ENCODE peak calls at places on chromosomes 13 and 19, in seven cellular contexts. One of them, this sample, is unnamed.

GRCh38 chr13:85286081-85286480 is 513.1 kb downstream of the SLITRK6 start:
- DNase-seq in GM12878: no peak
- DNase-seq in H1: no peak
- DNase-seq in SK-N-SH: no peak
- DNase-seq in K562: no peak
- DNase-seq in GM12892: no peak
- DNase-seq in HepG2: no peak
- DNase-seq in this sample: no peak

GRCh38 chr13:43107780-43108179 is 84.4 kb downstream of the DNAJC15 start:
- DNase-seq in GM12878: no peak
- DNase-seq in H1: no peak
- DNase-seq in SK-N-SH: no peak
- DNase-seq in K562: no peak
- DNase-seq in GM12892: no peak
- DNase-seq in HepG2: no peak
- DNase-seq in this sample: no peak

GRCh38 chr19:33302974-33303790 is 848 bp upstream of the CEBPA start:
- DNase-seq in GM12878: no peak
- DNase-seq in H1: no peak
- DNase-seq in SK-N-SH: peak
- DNase-seq in K562: no peak
- DNase-seq in GM12892: no peak
- DNase-seq in HepG2: no peak
- DNase-seq in this sample: no peak

GRCh38 chr13:66844933-66845332 is 385.2 kb downstream of the PCDH9 start:
- DNase-seq in GM12878: no peak
- DNase-seq in H1: no peak
- DNase-seq in SK-N-SH: no peak
- DNase-seq in K562: no peak
- DNase-seq in GM12892: no peak
- DNase-seq in HepG2: no peak
- DNase-seq in this sample: no peak

GRCh38 chr19:39941151-39941550 is 6.7 kb upstream of the FCGBP start:
- DNase-seq in GM12878: no peak
- DNase-seq in H1: no peak
- DNase-seq in SK-N-SH: no peak
- DNase-seq in K562: no peak
- DNase-seq in GM12892: no peak
- DNase-seq in HepG2: no peak
- DNase-seq in this sample: no peak

GRCh38 chr13:41740479-41740878 is 220.4 kb downstream of the VWA8 start:
- DNase-seq in GM12878: no peak
- DNase-seq in H1: no peak
- DNase-seq in SK-N-SH: no peak
- DNase-seq in K562: no peak
- DNase-seq in GM12892: no peak
- DNase-seq in HepG2: no peak
- DNase-seq in this sample: no peak

GRCh38 chr13:26254583-26255102 is 714 bp downstream of the CDK8 start:
- DNase-seq in GM12878: no peak
- DNase-seq in H1: no peak
- DNase-seq in SK-N-SH: peak
- DNase-seq in K562: peak
- DNase-seq in GM12892: peak
- DNase-seq in HepG2: peak
- DNase-seq in this sample: peak

GRCh38 chr13:110017379-110017778 is 231.0 kb upstream of the IRS2 start:
- DNase-seq in GM12878: no peak
- DNase-seq in H1: peak
- DNase-seq in SK-N-SH: no peak
- DNase-seq in K562: no peak
- DNase-seq in GM12892: no peak
- DNase-seq in HepG2: no peak
- DNase-seq in this sample: no peak

GRCh38 chr13:112977525-112977924 is 8.5 kb downstream of the MCF2L start:
- DNase-seq in GM12878: no peak
- DNase-seq in H1: no peak
- DNase-seq in SK-N-SH: no peak
- DNase-seq in K562: no peak
- DNase-seq in GM12892: no peak
- DNase-seq in HepG2: no peak
- DNase-seq in this sample: no peak

GRCh38 chr13:23966691-23967615 is 69.7 kb upstream of the C1QTNF9B start:
- DNase-seq in GM12878: peak
- DNase-seq in H1: no peak
- DNase-seq in SK-N-SH: no peak
- DNase-seq in K562: no peak
- DNase-seq in GM12892: no peak
- DNase-seq in HepG2: no peak
- DNase-seq in this sample: no peak

GRCh38 chr19:12858041-12858928 is 20.0 kb downstream of the MAST1 start:
- DNase-seq in GM12878: no peak
- DNase-seq in H1: no peak
- DNase-seq in SK-N-SH: no peak
- DNase-seq in K562: no peak
- DNase-seq in GM12892: no peak
- DNase-seq in HepG2: no peak
- DNase-seq in this sample: no peak

GRCh38 chr13:110443633-110444225 is 117.8 kb downstream of the RAB20 start:
- DNase-seq in GM12878: no peak
- DNase-seq in H1: no peak
- DNase-seq in SK-N-SH: no peak
- DNase-seq in K562: no peak
- DNase-seq in GM12892: no peak
- DNase-seq in HepG2: no peak
- DNase-seq in this sample: no peak

GRCh38 chr19:39810424-39810823 is 23.5 kb downstream of the DYRK1B start:
- DNase-seq in GM12878: no peak
- DNase-seq in H1: no peak
- DNase-seq in SK-N-SH: no peak
- DNase-seq in K562: no peak
- DNase-seq in GM12892: no peak
- DNase-seq in HepG2: no peak
- DNase-seq in this sample: no peak

GRCh38 chr13:87867426-87867825 is 196.3 kb downstream of the SLITRK5 start:
- DNase-seq in GM12878: no peak
- DNase-seq in H1: no peak
- DNase-seq in SK-N-SH: no peak
- DNase-seq in K562: no peak
- DNase-seq in GM12892: no peak
- DNase-seq in HepG2: no peak
- DNase-seq in this sample: no peak

GRCh38 chr19:10288662-10289166 is 1.0 kb upstream of the ICAM5 start:
- DNase-seq in GM12878: no peak
- DNase-seq in H1: no peak
- DNase-seq in SK-N-SH: peak
- DNase-seq in K562: peak
- DNase-seq in GM12892: no peak
- DNase-seq in HepG2: peak
- DNase-seq in this sample: no peak

GRCh38 chr19:10404888-10405808 is 1.8 kb upstream of the CDC37 start:
- DNase-seq in GM12878: no peak
- DNase-seq in H1: no peak
- DNase-seq in SK-N-SH: peak
- DNase-seq in K562: peak
- DNase-seq in GM12892: no peak
- DNase-seq in HepG2: no peak
- DNase-seq in this sample: no peak

DNA sequence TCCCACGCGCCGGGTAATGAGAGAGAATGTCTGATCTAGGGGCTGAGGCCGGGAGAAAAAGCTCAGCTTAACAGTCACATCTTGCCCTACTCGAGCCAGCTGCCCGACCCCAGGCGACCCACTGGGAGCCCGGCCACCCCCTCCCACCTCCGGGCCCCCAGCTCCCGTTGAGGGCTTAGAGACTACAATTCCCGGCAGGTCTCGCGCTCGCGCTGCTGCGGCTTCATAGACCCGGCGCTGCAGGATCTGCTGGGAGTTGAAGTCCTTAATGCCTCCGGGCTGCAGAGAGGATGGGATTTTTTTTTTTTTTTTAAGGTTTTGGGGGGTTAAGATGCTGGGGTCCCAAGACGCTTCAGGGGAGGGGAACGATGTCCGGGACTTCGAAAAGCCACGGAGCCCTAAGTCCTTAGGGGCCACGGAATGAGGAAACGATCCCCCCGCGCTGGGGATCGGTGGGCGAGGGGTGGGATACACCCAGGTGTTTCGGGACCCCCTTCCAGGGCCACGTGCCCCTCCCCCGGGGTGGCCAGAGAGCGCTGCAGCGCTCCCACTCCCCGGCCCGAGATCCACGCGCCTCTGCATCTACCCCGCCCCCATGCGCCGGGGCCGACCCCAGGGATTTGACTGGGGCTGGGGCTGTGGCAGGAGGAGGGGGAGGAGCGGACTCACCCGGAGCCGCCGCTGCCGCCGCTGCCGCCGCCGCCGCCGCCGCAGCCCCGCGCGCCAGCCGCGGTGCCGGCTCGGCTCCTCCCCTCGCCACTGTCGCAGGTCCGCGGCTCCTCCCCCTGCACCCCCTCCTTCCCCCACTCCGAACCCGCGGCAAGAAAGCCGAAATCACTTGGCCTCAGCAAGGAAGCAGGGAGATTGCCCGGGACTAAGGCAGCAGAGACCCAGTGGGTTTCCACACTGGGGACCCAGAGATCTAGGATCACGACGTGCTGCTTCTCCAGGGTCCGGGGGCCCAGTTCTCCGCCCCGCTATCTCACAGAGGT is at the start of gene SYT3:
- DNase-seq in GM12878: no peak
- DNase-seq in H1: no peak
- DNase-seq in SK-N-SH: peak
- DNase-seq in K562: peak
- DNase-seq in GM12892: no peak
- DNase-seq in HepG2: no peak
- DNase-seq in this sample: no peak
- TF ChIP-seq TAF1 in GM12878: no peak
- TF ChIP-seq TAF1 in H1: peak
- TF ChIP-seq TAF1 in SK-N-SH: no peak
- TF ChIP-seq TAF1 in K562: peak
- TF ChIP-seq TAF1 in GM12892: no peak
- TF ChIP-seq TAF1 in HepG2: no peak
- TF ChIP-seq TAF1 in this sample: no peak

GRCh38 chr19:17846146-17846545 is 1.6 kb downstream of the JAK3 start:
- DNase-seq in GM12878: peak
- DNase-seq in H1: no peak
- DNase-seq in SK-N-SH: no peak
- DNase-seq in K562: no peak
- DNase-seq in GM12892: no peak
- DNase-seq in HepG2: no peak
- DNase-seq in this sample: no peak

GRCh38 chr19:17847538-17848366 is at the start of gene JAK3:
- DNase-seq in GM12878: peak
- DNase-seq in H1: peak
- DNase-seq in SK-N-SH: peak
- DNase-seq in K562: peak
- DNase-seq in GM12892: peak
- DNase-seq in HepG2: peak
- DNase-seq in this sample: peak

GRCh38 chr19:17854061-17854460 is 5.6 kb upstream of the RPL18A start:
- DNase-seq in GM12878: no peak
- DNase-seq in H1: no peak
- DNase-seq in SK-N-SH: no peak
- DNase-seq in K562: no peak
- DNase-seq in GM12892: no peak
- DNase-seq in HepG2: no peak
- DNase-seq in this sample: no peak

GRCh38 chr19:17843908-17844490 is 3.8 kb downstream of the JAK3 start:
- DNase-seq in GM12878: no peak
- DNase-seq in H1: no peak
- DNase-seq in SK-N-SH: no peak
- DNase-seq in K562: no peak
- DNase-seq in GM12892: no peak
- DNase-seq in HepG2: no peak
- DNase-seq in this sample: no peak

GRCh38 chr19:17848598-17849292 is 963 bp upstream of the JAK3 start:
- DNase-seq in GM12878: no peak
- DNase-seq in H1: no peak
- DNase-seq in SK-N-SH: peak
- DNase-seq in K562: no peak
- DNase-seq in GM12892: no peak
- DNase-seq in HepG2: no peak
- DNase-seq in this sample: no peak
- TF ChIP-seq TAF1 in GM12878: no peak
- TF ChIP-seq TAF1 in H1: no peak
- TF ChIP-seq TAF1 in SK-N-SH: no peak
- TF ChIP-seq TAF1 in K562: no peak
- TF ChIP-seq TAF1 in GM12892: no peak
- TF ChIP-seq TAF1 in HepG2: no peak
- TF ChIP-seq TAF1 in this sample: no peak

GRCh38 chr19:11821474-11821873 is 7.4 kb downstream of the ZNF440 start:
- DNase-seq in GM12878: no peak
- DNase-seq in H1: no peak
- DNase-seq in SK-N-SH: no peak
- DNase-seq in K562: peak
- DNase-seq in GM12892: no peak
- DNase-seq in HepG2: no peak
- DNase-seq in this sample: no peak
- TF ChIP-seq TAF1 in GM12878: no peak
- TF ChIP-seq TAF1 in H1: no peak
- TF ChIP-seq TAF1 in SK-N-SH: no peak
- TF ChIP-seq TAF1 in K562: no peak
- TF ChIP-seq TAF1 in GM12892: no peak
- TF ChIP-seq TAF1 in HepG2: no peak
- TF ChIP-seq TAF1 in this sample: no peak

GRCh38 chr19:17548145-17548544 is 7.3 kb upstream of the COLGALT1 start:
- DNase-seq in GM12878: no peak
- DNase-seq in H1: no peak
- DNase-seq in SK-N-SH: no peak
- DNase-seq in K562: no peak
- DNase-seq in GM12892: no peak
- DNase-seq in HepG2: no peak
- DNase-seq in this sample: no peak
- TF ChIP-seq TAF1 in GM12878: no peak
- TF ChIP-seq TAF1 in H1: no peak
- TF ChIP-seq TAF1 in SK-N-SH: no peak
- TF ChIP-seq TAF1 in K562: no peak
- TF ChIP-seq TAF1 in GM12892: no peak
- TF ChIP-seq TAF1 in HepG2: no peak
- TF ChIP-seq TAF1 in this sample: no peak

GRCh38 chr19:45439190-45439568 is 15.5 kb upstream of the ERCC1 start:
- DNase-seq in GM12878: no peak
- DNase-seq in H1: no peak
- DNase-seq in SK-N-SH: no peak
- DNase-seq in K562: no peak
- DNase-seq in GM12892: no peak
- DNase-seq in HepG2: no peak
- DNase-seq in this sample: no peak

GRCh38 chr19:45440259-45440638 is 16.5 kb upstream of the ERCC1 start:
- DNase-seq in GM12878: no peak
- DNase-seq in H1: no peak
- DNase-seq in SK-N-SH: no peak
- DNase-seq in K562: no peak
- DNase-seq in GM12892: no peak
- DNase-seq in HepG2: no peak
- DNase-seq in this sample: no peak

GRCh38 chr19:45442408-45442926 is 18.8 kb upstream of the ERCC1 start:
- DNase-seq in GM12878: no peak
- DNase-seq in H1: no peak
- DNase-seq in SK-N-SH: no peak
- DNase-seq in K562: no peak
- DNase-seq in GM12892: no peak
- DNase-seq in HepG2: no peak
- DNase-seq in this sample: no peak

GRCh38 chr19:45439569-45440258 is 16.0 kb upstream of the ERCC1 start:
- DNase-seq in GM12878: no peak
- DNase-seq in H1: no peak
- DNase-seq in SK-N-SH: peak
- DNase-seq in K562: peak
- DNase-seq in GM12892: peak
- DNase-seq in HepG2: no peak
- DNase-seq in this sample: peak

GRCh38 chr19:45440873-45441654 is 17.3 kb upstream of the ERCC1 start:
- DNase-seq in GM12878: no peak
- DNase-seq in H1: no peak
- DNase-seq in SK-N-SH: no peak
- DNase-seq in K562: peak
- DNase-seq in GM12892: no peak
- DNase-seq in HepG2: no peak
- DNase-seq in this sample: no peak
- TF ChIP-seq TAF1 in GM12878: no peak
- TF ChIP-seq TAF1 in H1: no peak
- TF ChIP-seq TAF1 in SK-N-SH: no peak
- TF ChIP-seq TAF1 in K562: peak
- TF ChIP-seq TAF1 in GM12892: no peak
- TF ChIP-seq TAF1 in HepG2: no peak
- TF ChIP-seq TAF1 in this sample: no peak